ENCODE peak calls at places on chromosomes 4 and X, in ten cellular contexts. Y is stimulated activated CD4-positive, alpha-beta T cell treated with anti-CD3 and anti-CD28 coated beads, Interleukin-1b, Interleukin-23, amount 100 ng/mL, for 24 hours; U is GM12892; G is COR-L47; A is RPMI7951; Z is SK-N-DZ; H is CD4-positive, alpha-beta memory T cell; S is effector CD8-positive, alpha-beta T cell; J is NCI-H510A treated with DMSO at 0.1 percent for 48 hours; F is activated CD4-positive, alpha-beta T cell treated with anti-CD3 and anti-CD28 coated beads, Interleukin-2, amount 10 ng/mL, durations not matched to agents 7 days and 5 days. D is an unnamed sample.

GRCh38 chr4:180827193-180827592 is 1416.0 kb upstream of the TENM3 start:
- DNase-seq in J (no peak), A (peak), Z (no peak), H (no peak), S (no peak), U (no peak), G (no peak), Y (no peak), F (no peak), D (peak)

GRCh38 chr4:11954093-11954492 is 525.4 kb upstream of the HS3ST1 start:
- DNase-seq in A (peak), Z (no peak), U (no peak), S (no peak), H (no peak), F (no peak), J (peak), Y (no peak), G (peak), D (peak)

GRCh38 chrX:68865300-68865699 is 36.5 kb downstream of the EFNB1 start:
- DNase-seq in S (no peak), Z (no peak), G (no peak), H (no peak), A (no peak), Y (no peak), U (no peak), F (no peak), J (no peak), D (no peak)

GRCh38 chr4:125750399-125750798 is 435.6 kb downstream of the FAT4 start:
- DNase-seq in G (no peak), Y (no peak), U (no peak), Z (no peak), A (no peak), H (no peak), F (no peak), S (no peak), J (no peak), D (no peak)

GRCh38 chr4:99790796-99791617 is 25.6 kb upstream of the DAPP1 start:
- DNase-seq in U (no peak), Y (no peak), A (peak), G (peak), Z (peak), S (no peak), H (no peak), J (peak), F (no peak), D (peak)

GRCh38 chr4:182555997-182556418 is 312.8 kb downstream of the TENM3 start:
- DNase-seq in Z (no peak), G (peak), J (peak), A (peak), H (no peak), F (no peak), U (no peak), Y (no peak), S (no peak), D (no peak)

GRCh38 chr4:112511294-112512118 is 4.5 kb downstream of the NEUROG2 start:
- DNase-seq in J (no peak), Y (no peak), Z (no peak), A (no peak), G (no peak), S (no peak), H (no peak), U (no peak), F (no peak), D (no peak)

GRCh38 chr4:103364066-103364465 is 165.9 kb upstream of the CENPE start:
- DNase-seq in A (no peak), J (no peak), U (no peak), G (no peak), H (no peak), S (no peak), F (no peak), Z (no peak), Y (no peak), D (no peak)

GRCh38 chrX:45322382-45322781 is 121.7 kb upstream of the DIPK2B start:
- DNase-seq in Y (no peak), F (peak), J (no peak), A (peak), U (no peak), S (no peak), G (no peak), Z (no peak), H (no peak), D (no peak)

GRCh38 chr4:155692990-155693659 is 26.5 kb downstream of the GUCY1A1 start:
- DNase-seq in Z (no peak), U (no peak), S (no peak), A (no peak), H (no peak), G (no peak), Y (no peak), J (no peak), F (no peak), D (no peak)

GRCh38 chrX:82528525-82528924 is 979.6 kb upstream of the POU3F4 start:
- DNase-seq in U (no peak), S (no peak), H (no peak), A (no peak), G (no peak), Y (no peak), F (no peak), Z (no peak), J (no peak), D (no peak)

GRCh38 chr4:80138556-80139538 is 58.5 kb upstream of the PRDM8 start:
- DNase-seq in U (no peak), J (no peak), A (peak), S (no peak), F (peak), G (no peak), Z (no peak), Y (peak), H (peak), D (no peak)

GRCh38 chrX:47030339-47030738 is 47.9 kb upstream of the RGN start:
- DNase-seq in F (peak), J (peak), A (peak), U (no peak), G (peak), H (no peak), Z (peak), Y (no peak), S (no peak), D (peak)

GRCh38 chr4:119692001-119692400 is 63.4 kb upstream of the PDE5A start:
- DNase-seq in S (no peak), Z (no peak), Y (no peak), G (no peak), A (no peak), H (no peak), J (no peak), U (no peak), F (no peak), D (no peak)

GRCh38 chr4:127140306-127140705 is 492.5 kb upstream of the INTU start:
- DNase-seq in Y (no peak), G (peak), J (peak), Z (no peak), A (peak), S (no peak), H (no peak), U (no peak), F (no peak), D (no peak)

GRCh38 chr4:28357985-28358384 is 1497.3 kb downstream of the STIM2 start:
- DNase-seq in G (peak), A (peak), U (no peak), H (no peak), J (no peak), S (no peak), F (no peak), Z (peak), Y (no peak), D (no peak)

GRCh38 chr4:145132521-145133098 is 34.5 kb downstream of the ABCE1 start:
- DNase-seq in U (peak), H (no peak), Z (no peak), A (peak), S (no peak), F (no peak), J (no peak), G (peak), Y (no peak), D (no peak)

D was measured in NCI-H146.